ENCODE peak calls at places on chromosomes 12 and 14, in ten cellular contexts. L is left ventricle myocardium inferior, X is A549, Y is mucosa of descending colon, K is transverse colon, H is upper lobe of right lung, F is OCI-LY7, B is heart left ventricle, N is endodermal cell, S is Peyer's patch. G is an unnamed sample. For H3K4me1, the result is how much of the 10 kb centered on the place peaks cover.

GRCh38 chr12:121120323-121120722 is 12.4 kb upstream of the P2RX7 start:
- DNase-seq in L (no peak), X (no peak), Y (no peak), K (no peak), H (no peak), F (no peak), B (no peak), N (no peak), S (no peak), G (no peak)

GRCh38 chr12:53623526-53623925 is 2.7 kb downstream of the ATF7 start:
- DNase-seq in L (no peak), X (no peak), Y (no peak), K (no peak), H (no peak), F (no peak), B (peak), N (no peak), S (no peak), G (no peak)

GRCh38 chr14:42224053-42224888 is 617.6 kb downstream of the LRFN5 start:
- DNase-seq in L (peak), X (peak), Y (no peak), K (peak), H (no peak), F (peak), B (peak), N (peak), S (peak), G (peak)

GRCh38 chr12:67981236-67982164 is 7.7 kb upstream of the IFNG-AS1 start:
- DNase-seq in L (no peak), X (peak), Y (no peak), K (no peak), H (no peak), F (no peak), B (no peak), N (no peak), S (no peak), G (no peak)

GRCh38 chr14:23984891-23985607 is 3.7 kb upstream of the DHRS4L2 start:
- DNase-seq in L (no peak), X (peak), Y (no peak), K (no peak), H (no peak), F (no peak), B (no peak), N (no peak), S (no peak), G (no peak)

GRCh38 chr12:46676797-46677520 is 148.8 kb downstream of the SLC38A4 start:
- DNase-seq in L (no peak), X (no peak), Y (no peak), K (peak), H (no peak), F (no peak), B (no peak), N (no peak), S (no peak), G (no peak)

GRCh38 chr14:92035890-92036289 is 4.0 kb downstream of the TRIP11 start:
- DNase-seq in L (no peak), X (no peak), Y (no peak), K (no peak), H (no peak), F (no peak), B (no peak), N (no peak), S (no peak), G (no peak)

GRCh38 chr14:32259368-32260013 is 56.4 kb upstream of the RNU6-8 start:
- DNase-seq in L (no peak), X (peak), Y (no peak), K (no peak), H (no peak), F (no peak), B (no peak), N (peak), S (no peak), G (no peak)

GRCh38 chr14:70029296-70030132 is 150.3 kb downstream of the SMOC1 start:
- DNase-seq in L (no peak), X (no peak), Y (no peak), K (no peak), H (no peak), F (no peak), B (no peak), N (no peak), S (no peak), G (no peak)

GRCh38 chr14:103115845-103116572 is 7.3 kb upstream of the TNFAIP2 start:
- DNase-seq in L (no peak), X (no peak), Y (no peak), K (no peak), H (no peak), F (no peak), B (no peak), N (no peak), S (no peak), G (no peak)

GRCh38 chr14:60266021-60266937 is 17.3 kb downstream of the PPM1A start:
- DNase-seq in L (no peak), X (peak), Y (no peak), K (no peak), H (no peak), F (peak), B (no peak), N (no peak), S (no peak), G (no peak)

GRCh38 chr12:4435537-4435936 is 10.1 kb downstream of the FGF6 start:
- DNase-seq in L (no peak), X (no peak), Y (no peak), K (no peak), H (no peak), F (peak), B (no peak), N (peak), S (no peak), G (no peak)

GRCh38 chr12:121000530-121000929 is 15.8 kb downstream of the C12orf43 start:
- DNase-seq in L (no peak), X (no peak), Y (no peak), K (no peak), H (no peak), F (no peak), B (no peak), N (no peak), S (no peak), G (no peak)

GRCh38 chr12:76024102-76024781 is 7.3 kb downstream of the PHLDA1 start:
- DNase-seq in L (no peak), X (no peak), Y (no peak), K (no peak), H (no peak), F (no peak), B (no peak), N (no peak), S (no peak), G (no peak)

GRCh38 chr12:23952071-23952470 is 2.6 kb upstream of the SOX5 start:
- DNase-seq in L (no peak), X (no peak), Y (no peak), K (no peak), H (no peak), F (no peak), B (no peak), N (no peak), S (no peak), G (no peak)

GRCh38 chr12:52053570-52054209 is 2.4 kb downstream of the NR4A1 start:
- DNase-seq in L (no peak), X (no peak), Y (no peak), K (peak), H (no peak), F (no peak), B (peak), N (no peak), S (no peak), G (no peak)

GRCh38 chr14:23951590-23952143 is 1.9 kb upstream of the DHRS4 start:
- DNase-seq in L (no peak), X (no peak), Y (no peak), K (no peak), H (no peak), F (no peak), B (no peak), N (peak), S (no peak), G (no peak)

GRCh38 chr12:125220404-125221273 is 155.4 kb downstream of the AACS start:
- DNase-seq in L (no peak), X (no peak), Y (no peak), K (no peak), H (no peak), F (no peak), B (no peak), N (peak), S (no peak), G (no peak)

GRCh38 chr14:59425322-59425945 is 39.7 kb downstream of the GPR135 start:
- DNase-seq in L (peak), X (no peak), Y (no peak), K (no peak), H (no peak), F (no peak), B (peak), N (no peak), S (no peak), G (no peak)

GRCh38 chr14:22803575-22803974 is 11.7 kb downstream of the SLC7A7 start:
- DNase-seq in L (no peak), X (no peak), Y (no peak), K (no peak), H (no peak), F (peak), B (no peak), N (no peak), S (no peak), G (no peak)
- H3K4me1 ChIP-seq in L (under half), X (under half), Y (under half), K (under half), H (under half), F (half or more), B (under half), N (under half), S (under half), G (under half)

GRCh38 chr14:93332032-93332852 is 594 bp downstream of the BTBD7 start:
- DNase-seq in L (peak), X (no peak), Y (peak), K (peak), H (peak), F (peak), B (peak), N (peak), S (peak), G (no peak)

GRCh38 chr14:93329965-93330608 is 2.7 kb downstream of the BTBD7 start:
- DNase-seq in L (no peak), X (no peak), Y (no peak), K (no peak), H (no peak), F (no peak), B (no peak), N (no peak), S (no peak), G (no peak)

GRCh38 chr14:93328546-93328945 is 4.3 kb downstream of the BTBD7 start:
- DNase-seq in L (no peak), X (no peak), Y (no peak), K (no peak), H (no peak), F (no peak), B (no peak), N (no peak), S (no peak), G (no peak)

GRCh38 chr14:93331375-93332031 is 1.3 kb downstream of the BTBD7 start:
- DNase-seq in L (peak), X (no peak), Y (peak), K (peak), H (peak), F (no peak), B (peak), N (no peak), S (no peak), G (no peak)

DNA sequence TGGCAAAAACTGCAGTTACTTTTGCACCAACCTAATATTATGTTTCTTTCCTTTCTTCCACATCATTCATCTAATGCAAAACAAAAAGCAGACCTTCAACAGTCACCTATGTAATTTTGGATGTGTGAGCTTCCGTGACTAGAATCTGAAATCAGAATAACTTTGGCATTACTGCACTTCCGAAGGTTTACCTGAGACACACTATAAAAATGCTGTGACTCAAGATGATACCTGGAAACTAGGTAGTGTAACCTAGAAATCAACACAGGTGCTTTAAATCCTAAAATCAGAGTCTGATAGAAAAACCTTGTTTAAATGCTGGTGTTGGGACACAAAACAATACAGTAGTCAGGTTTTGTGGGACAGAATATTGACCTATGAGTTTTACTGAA is 2.2 kb downstream of the BTBD7 start:
- DNase-seq in L (no peak), X (no peak), Y (no peak), K (no peak), H (no peak), F (no peak), B (no peak), N (no peak), S (no peak), G (no peak)
- H3K4me3 ChIP-seq in L (peak), X (no peak), Y (no peak), K (no peak), H (no peak), F (no peak), B (peak), N (peak), S (no peak), G (no peak)

GRCh38 chr14:99268776-99269510 is 3.1 kb downstream of the BCL11B start:
- DNase-seq in L (no peak), X (no peak), Y (no peak), K (no peak), H (no peak), F (no peak), B (no peak), N (peak), S (no peak), G (no peak)
- H3K4me1 ChIP-seq in L (under half), X (under half), Y (under half), K (under half), H (under half), F (under half), B (under half), N (under half), S (under half), G (under half)

DNA sequence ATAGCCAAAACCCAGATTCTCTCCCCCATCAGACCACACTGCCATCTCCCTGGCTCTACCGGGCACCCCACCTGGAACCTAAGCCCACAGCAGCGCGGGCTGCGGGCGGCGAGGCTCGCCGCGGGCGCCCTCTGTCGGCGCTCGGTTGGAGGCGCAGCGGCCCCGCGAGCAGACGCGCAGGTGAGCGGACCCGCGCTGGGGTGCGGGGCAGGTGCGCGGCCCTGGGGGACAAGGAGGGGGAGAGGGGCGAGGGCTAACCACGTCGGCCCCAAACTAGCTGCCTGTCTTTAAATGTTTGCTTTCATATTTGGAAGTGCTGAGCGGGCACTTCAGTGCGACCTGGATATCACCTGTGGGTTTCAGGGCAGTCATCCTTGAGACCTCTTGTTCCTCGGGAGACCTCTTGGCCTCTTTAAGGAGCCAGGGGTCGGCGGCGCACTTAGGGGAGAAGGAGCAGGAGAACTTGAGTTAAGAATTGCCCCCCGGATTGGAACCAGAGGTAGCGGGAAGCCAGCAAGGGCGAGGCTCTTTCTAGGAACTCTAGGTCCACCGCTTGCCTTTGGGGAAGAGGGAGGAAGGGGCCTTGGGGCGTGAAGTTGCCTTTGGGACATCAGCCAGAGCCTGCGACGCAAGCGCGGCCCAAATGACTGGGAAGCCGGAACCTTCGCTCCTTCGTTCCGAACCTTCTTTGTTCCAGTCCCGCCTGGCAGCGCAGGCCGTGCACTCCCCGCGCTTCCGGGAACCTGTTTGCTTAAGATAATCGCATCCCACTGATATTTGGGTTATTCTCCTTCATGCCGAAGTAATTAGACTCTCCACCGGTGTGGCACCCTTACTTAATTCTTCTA is 78.7 kb downstream of the NEDD1 start:
- DNase-seq in L (no peak), X (peak), Y (no peak), K (peak), H (peak), F (peak), B (no peak), N (peak), S (no peak), G (no peak)
- H3K4me3 ChIP-seq in L (peak), X (peak), Y (no peak), K (peak), H (peak), F (no peak), B (peak), N (peak), S (peak), G (peak)

GRCh38 chr14:54629183-54629582 is 62.3 kb downstream of the SAMD4A start:
- DNase-seq in L (no peak), X (no peak), Y (no peak), K (no peak), H (no peak), F (no peak), B (no peak), N (no peak), S (no peak), G (no peak)
- H3K4me1 ChIP-seq in L (half or more), X (under half), Y (under half), K (under half), H (under half), F (under half), B (under half), N (under half), S (under half), G (under half)

G was measured in thoracic aorta.